ENCODE peak calls at places on chromosomes 13 and 19, in four cellular contexts. P is K562, C is tibial artery, E is uterus. I is an unnamed sample.

GRCh38 chr19:52231154-52231565 is 38.2 kb upstream of the ZNF766 start:
- DNase-seq in P (no peak), C (no peak), E (no peak), I (no peak)

GRCh38 chr13:44474122-44474910 is 100.7 kb downstream of the SERP2 start:
- DNase-seq in P (no peak), C (no peak), E (no peak), I (no peak)

GRCh38 chr13:68257111-68257842 is 1027.1 kb upstream of the PCDH9 start:
- DNase-seq in P (peak), C (no peak), E (no peak), I (no peak)

GRCh38 chr19:23311551-23311950 is 61.4 kb upstream of the ZNF724 start:
- DNase-seq in P (no peak), C (no peak), E (no peak), I (no peak)

GRCh38 chr19:46014534-46014933 is 8.3 kb downstream of the PGLYRP1 start:
- DNase-seq in P (no peak), C (no peak), E (no peak), I (no peak)

GRCh38 chr19:48186541-48186991 is 16.1 kb downstream of the ZSWIM9 start:
- DNase-seq in P (no peak), C (peak), E (no peak), I (no peak)

GRCh38 chr19:52248256-52248655 is 21.1 kb upstream of the ZNF766 start:
- DNase-seq in P (peak), C (no peak), E (no peak), I (peak)

GRCh38 chr19:46631481-46631880 is 4.5 kb downstream of the GNG8 start:
- DNase-seq in P (no peak), C (no peak), E (peak), I (no peak)

GRCh38 chr19:38392707-38393308 is 4.3 kb downstream of the SPRED3 start:
- DNase-seq in P (peak), C (no peak), E (no peak), I (peak)

GRCh38 chr19:48512504-48513288 is 1.1 kb upstream of the LMTK3 start:
- DNase-seq in P (no peak), C (no peak), E (no peak), I (no peak)

GRCh38 chr19:1453525-1454371 is 3.8 kb downstream of the APC2 start:
- DNase-seq in P (no peak), C (no peak), E (peak), I (no peak)

GRCh38 chr19:16670291-16670690 is 9.4 kb downstream of the TMEM38A start:
- DNase-seq in P (no peak), C (no peak), E (no peak), I (no peak)

GRCh38 chr13:30002577-30002976 is 152.2 kb upstream of the UBL3 start:
- DNase-seq in P (no peak), C (no peak), E (no peak), I (no peak)

GRCh38 chr13:30371649-30372265 is 50.5 kb upstream of the UBE2L5 start:
- DNase-seq in P (peak), C (peak), E (no peak), I (peak)

GRCh38 chr13:95243207-95243606 is 58.0 kb downstream of the ABCC4 start:
- DNase-seq in P (peak), C (no peak), E (no peak), I (no peak)

GRCh38 chr19:38665219-38665931 is 17.9 kb downstream of the ACTN4 start:
- DNase-seq in P (no peak), C (no peak), E (no peak), I (no peak)

GRCh38 chr19:40689339-40690049 is 957 bp downstream of the NUMBL start:
- DNase-seq in P (peak), C (peak), E (no peak), I (no peak)

GRCh38 chr13:95982144-95982543 is 71.1 kb downstream of the UGGT2 start:
- DNase-seq in P (peak), C (no peak), E (no peak), I (no peak)

GRCh38 chr13:49779721-49780120 is 12.8 kb downstream of the KPNA3 start:
- DNase-seq in P (no peak), C (no peak), E (no peak), I (no peak)

GRCh38 chr19:34428549-34429285 is 536 bp downstream of the UBA2 start:
- DNase-seq in P (peak), C (peak), E (no peak), I (peak)